ENCODE peak calls at places on chromosomes 11 and 22, in nine cellular contexts. O is foreskin fibroblast; E is chondrocyte; J is nephron progenitor cell; C is WERI-Rb-1; D is CD8-positive, alpha-beta T cell; W is prostate gland; G is astrocyte of the cerebellum; N is fibroblast of pulmonary artery. Y is an unnamed sample.
A peak's percentile ranks its signal among the peaks of the same experiment; 100 is the strongest.

GRCh38 chr22:43824724-43825485 is 12.8 kb upstream of the EFCAB6 start:
- DNase-seq in O (no peak), E (no peak), J (no peak), C (peak; percentile 4), D (peak; percentile 5), W (no peak), G (no peak), N (no peak), Y (no peak)

GRCh38 chr11:74135516-74135840 is 35.3 kb downstream of the C2CD3 start:
- DNase-seq in O (no peak), E (no peak), J (no peak), C (no peak), D (no peak), W (no peak), G (no peak), N (no peak), Y (no peak)

GRCh38 chr11:30346068-30346688 is 23.3 kb downstream of the ARL14EP start:
- DNase-seq in O (no peak), E (no peak), J (peak; percentile 21), C (no peak), D (no peak), W (peak; percentile 47), G (peak; percentile 49), N (peak; percentile 73), Y (no peak)

GRCh38 chr11:47946682-47947575 is 33.4 kb upstream of the PTPRJ start:
- DNase-seq in O (peak; percentile 88), E (no peak), J (no peak), C (no peak), D (peak; percentile 17), W (peak; percentile 78), G (peak; percentile 97), N (peak; percentile 96), Y (no peak)

GRCh38 chr11:128886401-128887119 is 4.6 kb upstream of the KCNJ5 start:
- DNase-seq in O (no peak), E (no peak), J (peak; percentile 35), C (peak; percentile 50), D (no peak), W (no peak), G (no peak), N (no peak), Y (no peak)

GRCh38 chr11:44927174-44927661 is 23.5 kb downstream of the TP53I11 start:
- DNase-seq in O (peak; percentile 49), E (no peak), J (peak; percentile 88), C (peak; percentile 84), D (peak; percentile 59), W (peak; percentile 60), G (peak; percentile 49), N (peak; percentile 74), Y (peak; percentile 90)

GRCh38 chr11:66478823-66479740 is 1.2 kb upstream of the DPP3 start:
- DNase-seq in O (peak; percentile 40), E (no peak), J (peak; percentile 45), C (no peak), D (no peak), W (no peak), G (no peak), N (peak; percentile 37), Y (no peak)

GRCh38 chr11:65132238-65132987 is 1.9 kb downstream of the SYVN1 start:
- DNase-seq in O (no peak), E (peak; percentile 59), J (no peak), C (no peak), D (no peak), W (no peak), G (no peak), N (no peak), Y (no peak)

GRCh38 chr11:40877981-40878380 is 581.5 kb downstream of the LRRC4C start:
- DNase-seq in O (no peak), E (no peak), J (no peak), C (no peak), D (no peak), W (no peak), G (no peak), N (no peak), Y (no peak)

GRCh38 chr11:12195773-12196172 is 85.4 kb downstream of the MICAL2 start:
- DNase-seq in O (no peak), E (no peak), J (no peak), C (no peak), D (peak; percentile 51), W (no peak), G (no peak), N (no peak), Y (no peak)

GRCh38 chr22:30252411-30253204 is 6.0 kb upstream of the LIF start:
- DNase-seq in O (no peak), E (no peak), J (no peak), C (no peak), D (no peak), W (no peak), G (no peak), N (no peak), Y (no peak)

GRCh38 chr11:61174275-61174674 is 13.0 kb upstream of the VPS37C start:
- DNase-seq in O (no peak), E (no peak), J (no peak), C (no peak), D (no peak), W (no peak), G (no peak), N (no peak), Y (no peak)

GRCh38 chr11:61172888-61173287 is 11.7 kb upstream of the VPS37C start:
- DNase-seq in O (no peak), E (no peak), J (no peak), C (no peak), D (no peak), W (no peak), G (no peak), N (no peak), Y (no peak)

GRCh38 chr11:61174949-61175348 is 13.7 kb upstream of the VPS37C start:
- DNase-seq in O (no peak), E (no peak), J (no peak), C (no peak), D (no peak), W (no peak), G (no peak), N (no peak), Y (no peak)

GRCh38 chr11:61172353-61172752 is 11.1 kb upstream of the VPS37C start:
- DNase-seq in O (no peak), E (no peak), J (no peak), C (no peak), D (no peak), W (no peak), G (no peak), N (no peak), Y (no peak)

GRCh38 chr11:61173456-61173855 is 12.2 kb upstream of the VPS37C start:
- DNase-seq in O (peak; percentile 18), E (no peak), J (no peak), C (peak; percentile 35), D (no peak), W (no peak), G (no peak), N (peak; percentile 31), Y (no peak)
- TF ChIP-seq CTCF in O (no peak), E (peak; percentile 65), J (no peak), C (peak; percentile 28), D (no peak), W (no peak), G (peak; percentile 5), N (no peak), Y (no peak)

GRCh38 chr22:24177456-24177855 is 3.8 kb upstream of the SUSD2 start:
- DNase-seq in O (no peak), E (no peak), J (no peak), C (no peak), D (no peak), W (no peak), G (no peak), N (no peak), Y (no peak)

GRCh38 chr22:24179478-24180210 is 1.6 kb upstream of the SUSD2 start:
- DNase-seq in O (no peak), E (no peak), J (no peak), C (no peak), D (no peak), W (no peak), G (no peak), N (no peak), Y (no peak)

GRCh38 chr22:24177045-24177444 is 4.2 kb upstream of the SUSD2 start:
- DNase-seq in O (no peak), E (no peak), J (no peak), C (no peak), D (no peak), W (no peak), G (no peak), N (no peak), Y (no peak)

GRCh38 chr22:24178021-24178431 is 3.3 kb upstream of the SUSD2 start:
- DNase-seq in O (no peak), E (no peak), J (no peak), C (no peak), D (no peak), W (no peak), G (no peak), N (no peak), Y (no peak)

GRCh38 chr22:24178502-24179440 is 2.5 kb upstream of the SUSD2 start:
- DNase-seq in O (no peak), E (no peak), J (peak; percentile 43), C (peak; percentile 47), D (no peak), W (no peak), G (no peak), N (peak; percentile 24), Y (no peak)
- TF ChIP-seq CTCF in O (peak; percentile 50), E (peak; percentile 67), J (peak; percentile 36), C (peak; percentile 54), D (no peak), W (no peak), G (peak; percentile 55), N (peak; percentile 45), Y (peak; percentile 23)

GRCh38 chr11:114432893-114433292 is 6.4 kb upstream of the REXO2 start:
- DNase-seq in O (no peak), E (no peak), J (no peak), C (no peak), D (no peak), W (no peak), G (no peak), N (no peak), Y (no peak)

GRCh38 chr11:114430290-114430689 is 9.0 kb upstream of the REXO2 start:
- DNase-seq in O (no peak), E (no peak), J (no peak), C (no peak), D (no peak), W (no peak), G (no peak), N (no peak), Y (no peak)

GRCh38 chr11:114438303-114438702 is 964 bp upstream of the REXO2 start:
- DNase-seq in O (no peak), E (no peak), J (no peak), C (no peak), D (no peak), W (no peak), G (no peak), N (peak; percentile 22), Y (no peak)

DNA sequence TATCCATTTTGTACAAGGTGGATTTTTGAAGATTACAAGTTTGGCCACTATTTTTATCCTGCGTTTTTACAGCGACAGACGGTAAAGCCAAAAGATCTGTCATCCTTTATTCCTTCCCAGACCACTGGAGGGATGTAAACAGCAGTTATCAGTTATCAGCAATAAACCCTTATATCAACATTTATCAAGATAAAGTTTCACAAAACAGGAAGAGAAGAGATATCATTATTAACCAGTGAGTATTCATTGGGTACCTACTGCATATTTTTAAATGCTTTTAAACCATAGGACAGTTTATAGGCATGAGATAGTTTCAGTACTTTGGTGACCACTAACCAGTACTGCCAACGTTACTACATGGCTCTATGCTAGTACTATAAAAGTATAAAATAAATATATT is 5.9 kb upstream of the REXO2 start:
- DNase-seq in O (no peak), E (no peak), J (no peak), C (no peak), D (no peak), W (no peak), G (no peak), N (no peak), Y (no peak)
- TF ChIP-seq CTCF in O (no peak), E (no peak), J (no peak), C (no peak), D (no peak), W (no peak), G (no peak), N (no peak), Y (no peak)

GRCh38 chr22:35627267-35628041 is 10.3 kb upstream of the MB start:
- DNase-seq in O (peak; percentile 92), E (peak; percentile 77), J (peak; percentile 55), C (peak; percentile 80), D (peak; percentile 54), W (peak; percentile 89), G (peak; percentile 89), N (peak; percentile 91), Y (peak; percentile 59)
- TF ChIP-seq CTCF in O (peak; percentile 48), E (peak; percentile 83), J (peak; percentile 14), C (peak; percentile 57), D (no peak), W (peak; percentile 65), G (peak; percentile 58), N (peak; percentile 56), Y (peak; percentile 50)